ENCODE peak calls at places on chromosomes 7 and 10, in six cellular contexts. One of them, this sample, is unnamed.
A peak's percentile ranks its signal among the peaks of the same experiment; 100 is the strongest.

GRCh38 chr10:128087884-128088695 is 38.1 kb downstream of the MKI67 start:
- DNase-seq in MG63: no peak
- DNase-seq in small intestine: peak; percentile 27
- DNase-seq in cardiac fibroblast: no peak
- DNase-seq in HFF-Myc: no peak
- DNase-seq in esophagus squamous epithelium: no peak
- DNase-seq in this sample: peak; percentile 29

GRCh38 chr7:121002-121401 is 71.4 kb upstream of the FAM20C start:
- DNase-seq in cardiac fibroblast: no peak
- DNase-seq in HFF-Myc: no peak
- DNase-seq in MG63: no peak
- DNase-seq in esophagus squamous epithelium: no peak
- DNase-seq in small intestine: no peak
- DNase-seq in this sample: no peak

GRCh38 chr7:100632951-100633717 is 8.2 kb downstream of the TFR2 start:
- DNase-seq in cardiac fibroblast: peak; percentile 27
- DNase-seq in HFF-Myc: no peak
- DNase-seq in esophagus squamous epithelium: no peak
- DNase-seq in small intestine: peak; percentile 40
- DNase-seq in MG63: peak; percentile 26
- DNase-seq in this sample: peak; percentile 14

GRCh38 chr7:69782917-69783684 is 184.8 kb downstream of the AUTS2 start:
- DNase-seq in cardiac fibroblast: peak; percentile 90
- DNase-seq in esophagus squamous epithelium: no peak
- DNase-seq in MG63: peak; percentile 79
- DNase-seq in HFF-Myc: no peak
- DNase-seq in small intestine: no peak
- DNase-seq in this sample: no peak

GRCh38 chr7:32948202-32948601 is 9.0 kb upstream of the FKBP9 start:
- DNase-seq in cardiac fibroblast: no peak
- DNase-seq in HFF-Myc: no peak
- DNase-seq in esophagus squamous epithelium: no peak
- DNase-seq in small intestine: no peak
- DNase-seq in MG63: no peak
- DNase-seq in this sample: no peak

GRCh38 chr7:70042533-70042932 is 444.3 kb downstream of the AUTS2 start:
- DNase-seq in small intestine: peak; percentile 29
- DNase-seq in esophagus squamous epithelium: no peak
- DNase-seq in HFF-Myc: no peak
- DNase-seq in MG63: no peak
- DNase-seq in cardiac fibroblast: peak; percentile 31
- DNase-seq in this sample: no peak

GRCh38 chr10:99520040-99520803 is 12.5 kb upstream of the NKX2-3 start:
- DNase-seq in small intestine: no peak
- DNase-seq in MG63: no peak
- DNase-seq in cardiac fibroblast: no peak
- DNase-seq in HFF-Myc: no peak
- DNase-seq in esophagus squamous epithelium: no peak
- DNase-seq in this sample: no peak

GRCh38 chr7:108406474-108406873 is 49.8 kb downstream of the NRCAM start:
- DNase-seq in HFF-Myc: no peak
- DNase-seq in MG63: peak; percentile 14
- DNase-seq in esophagus squamous epithelium: no peak
- DNase-seq in cardiac fibroblast: peak; percentile 86
- DNase-seq in small intestine: no peak
- DNase-seq in this sample: no peak

GRCh38 chr7:150340024-150340749 is 1.2 kb downstream of the RARRES2 start:
- DNase-seq in cardiac fibroblast: peak; percentile 77
- DNase-seq in MG63: no peak
- DNase-seq in esophagus squamous epithelium: no peak
- DNase-seq in small intestine: peak; percentile 29
- DNase-seq in HFF-Myc: no peak
- DNase-seq in this sample: no peak

GRCh38 chr10:29435809-29436501 is 147.1 kb downstream of the LYZL1 start:
- DNase-seq in small intestine: no peak
- DNase-seq in MG63: no peak
- DNase-seq in cardiac fibroblast: peak; percentile 23
- DNase-seq in esophagus squamous epithelium: no peak
- DNase-seq in HFF-Myc: no peak
- DNase-seq in this sample: no peak

GRCh38 chr10:9878429-9878828 is 1139.2 kb upstream of the CELF2 start:
- DNase-seq in small intestine: no peak
- DNase-seq in cardiac fibroblast: no peak
- DNase-seq in HFF-Myc: no peak
- DNase-seq in MG63: no peak
- DNase-seq in esophagus squamous epithelium: no peak
- DNase-seq in this sample: no peak

GRCh38 chr10:89237849-89238248 is 13.7 kb downstream of the LIPA start:
- DNase-seq in HFF-Myc: no peak
- DNase-seq in cardiac fibroblast: no peak
- DNase-seq in esophagus squamous epithelium: no peak
- DNase-seq in MG63: no peak
- DNase-seq in small intestine: no peak
- DNase-seq in this sample: no peak

GRCh38 chr10:97774811-97775294 is 3.1 kb upstream of the SFRP5 start:
- DNase-seq in cardiac fibroblast: no peak
- DNase-seq in esophagus squamous epithelium: no peak
- DNase-seq in MG63: no peak
- DNase-seq in HFF-Myc: no peak
- DNase-seq in small intestine: peak; percentile 69
- DNase-seq in this sample: no peak

GRCh38 chr7:134779741-134780065 is 269 bp downstream of the CALD1 start:
- DNase-seq in MG63: no peak
- DNase-seq in cardiac fibroblast: no peak
- DNase-seq in HFF-Myc: no peak
- DNase-seq in small intestine: peak; percentile 5
- DNase-seq in esophagus squamous epithelium: no peak
- DNase-seq in this sample: no peak

GRCh38 chr7:134781171-134781570 is 1.7 kb downstream of the CALD1 start:
- DNase-seq in esophagus squamous epithelium: no peak
- DNase-seq in MG63: no peak
- DNase-seq in HFF-Myc: no peak
- DNase-seq in small intestine: no peak
- DNase-seq in cardiac fibroblast: no peak
- DNase-seq in this sample: no peak

GRCh38 chr7:134778941-134779740 is at the start of gene CALD1:
- DNase-seq in cardiac fibroblast: peak; percentile 98
- DNase-seq in esophagus squamous epithelium: no peak
- DNase-seq in small intestine: peak; percentile 20
- DNase-seq in HFF-Myc: peak; percentile 97
- DNase-seq in MG63: peak; percentile 96
- DNase-seq in this sample: peak; percentile 96

GRCh38 chr7:134782121-134782623 is 2.7 kb downstream of the CALD1 start:
- DNase-seq in small intestine: no peak
- DNase-seq in esophagus squamous epithelium: no peak
- DNase-seq in HFF-Myc: no peak
- DNase-seq in cardiac fibroblast: peak; percentile 62
- DNase-seq in MG63: no peak
- DNase-seq in this sample: no peak

GRCh38 chr7:134780166-134780853 is 876 bp downstream of the CALD1 start:
- DNase-seq in esophagus squamous epithelium: no peak
- DNase-seq in cardiac fibroblast: peak; percentile 58
- DNase-seq in MG63: no peak
- DNase-seq in HFF-Myc: no peak
- DNase-seq in small intestine: no peak
- DNase-seq in this sample: no peak
- H3K4me3 ChIP-seq in esophagus squamous epithelium: peak overlapping the region; percentile 54
- H3K4me3 ChIP-seq in cardiac fibroblast: peak overlapping the region; percentile 53
- H3K4me3 ChIP-seq in MG63: peak overlapping the region; percentile 65
- H3K4me3 ChIP-seq in HFF-Myc: peak overlapping the region; percentile 66
- H3K4me3 ChIP-seq in small intestine: peak overlapping the region; percentile 19
- H3K4me3 ChIP-seq in this sample: peak overlapping the region; percentile 70

DNA sequence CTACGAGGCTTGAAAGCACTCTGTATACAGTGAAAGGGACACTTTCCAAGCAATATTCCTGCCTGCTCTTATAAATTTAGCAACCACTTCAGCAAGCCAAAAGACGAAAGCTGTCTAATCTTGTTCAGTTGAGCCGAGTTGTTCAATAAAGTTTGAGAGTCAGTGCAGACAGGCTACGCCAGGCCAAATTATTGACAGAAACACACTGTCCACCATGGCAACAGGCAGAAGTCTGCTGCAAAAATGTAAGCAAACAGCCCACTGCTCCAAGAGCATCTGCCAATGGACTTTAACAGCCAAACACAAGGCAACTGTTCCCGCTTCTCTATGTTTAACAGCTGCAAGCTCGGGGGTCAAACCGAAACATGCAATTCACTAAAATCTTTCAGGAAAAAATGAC is 85.7 kb downstream of the GLI3 start:
- DNase-seq in HFF-Myc: no peak
- DNase-seq in small intestine: no peak
- DNase-seq in cardiac fibroblast: peak; percentile 50
- DNase-seq in esophagus squamous epithelium: no peak
- DNase-seq in MG63: peak; percentile 22
- DNase-seq in this sample: no peak
- H3K4me3 ChIP-seq in HFF-Myc: no peak overlapping the region
- H3K4me3 ChIP-seq in small intestine: no peak overlapping the region
- H3K4me3 ChIP-seq in cardiac fibroblast: no peak overlapping the region
- H3K4me3 ChIP-seq in esophagus squamous epithelium: no peak overlapping the region
- H3K4me3 ChIP-seq in MG63: no peak overlapping the region
- H3K4me3 ChIP-seq in this sample: no peak overlapping the region

GRCh38 chr7:134645478-134645877 is 1.2 kb upstream of the BPGM start:
- DNase-seq in MG63: no peak
- DNase-seq in esophagus squamous epithelium: no peak
- DNase-seq in cardiac fibroblast: no peak
- DNase-seq in HFF-Myc: no peak
- DNase-seq in small intestine: peak; percentile 48
- DNase-seq in this sample: no peak
- H3K4me3 ChIP-seq in MG63: peak overlapping the region; percentile 84
- H3K4me3 ChIP-seq in esophagus squamous epithelium: peak overlapping the region; percentile 69
- H3K4me3 ChIP-seq in cardiac fibroblast: peak overlapping the region; percentile 55
- H3K4me3 ChIP-seq in HFF-Myc: peak overlapping the region; percentile 91
- H3K4me3 ChIP-seq in small intestine: no peak overlapping the region
- H3K4me3 ChIP-seq in this sample: peak overlapping the region; percentile 95

GRCh38 chr10:18203526-18203925 is 63.3 kb downstream of the CACNB2 start:
- DNase-seq in HFF-Myc: no peak
- DNase-seq in MG63: no peak
- DNase-seq in small intestine: no peak
- DNase-seq in esophagus squamous epithelium: no peak
- DNase-seq in cardiac fibroblast: no peak
- DNase-seq in this sample: no peak
- H3K4me3 ChIP-seq in HFF-Myc: no peak overlapping the region
- H3K4me3 ChIP-seq in MG63: no peak overlapping the region
- H3K4me3 ChIP-seq in small intestine: no peak overlapping the region
- H3K4me3 ChIP-seq in esophagus squamous epithelium: no peak overlapping the region
- H3K4me3 ChIP-seq in cardiac fibroblast: no peak overlapping the region
- H3K4me3 ChIP-seq in this sample: no peak overlapping the region

GRCh38 chr7:19117870-19118608 is 603 bp upstream of the TWIST1 start:
- DNase-seq in HFF-Myc: no peak
- DNase-seq in small intestine: no peak
- DNase-seq in esophagus squamous epithelium: no peak
- DNase-seq in cardiac fibroblast: peak; percentile 39
- DNase-seq in MG63: no peak
- DNase-seq in this sample: peak; percentile 31

GRCh38 chr7:19113855-19114590 is 3.4 kb downstream of the TWIST1 start:
- DNase-seq in small intestine: no peak
- DNase-seq in cardiac fibroblast: no peak
- DNase-seq in esophagus squamous epithelium: no peak
- DNase-seq in MG63: no peak
- DNase-seq in HFF-Myc: no peak
- DNase-seq in this sample: peak; percentile 51

GRCh38 chr7:19114591-19114855 is 2.9 kb downstream of the TWIST1 start:
- DNase-seq in MG63: no peak
- DNase-seq in small intestine: no peak
- DNase-seq in esophagus squamous epithelium: no peak
- DNase-seq in cardiac fibroblast: peak; percentile 44
- DNase-seq in HFF-Myc: no peak
- DNase-seq in this sample: peak; percentile 31

GRCh38 chr7:19117081-19117869 is at the start of gene TWIST1:
- DNase-seq in esophagus squamous epithelium: no peak
- DNase-seq in cardiac fibroblast: peak; percentile 98
- DNase-seq in small intestine: no peak
- DNase-seq in HFF-Myc: peak; percentile 94
- DNase-seq in MG63: peak; percentile 57
- DNase-seq in this sample: peak; percentile 77

GRCh38 chr7:19116121-19117080 is 1.0 kb downstream of the TWIST1 start:
- DNase-seq in esophagus squamous epithelium: no peak
- DNase-seq in MG63: peak; percentile 56
- DNase-seq in small intestine: no peak
- DNase-seq in HFF-Myc: no peak
- DNase-seq in cardiac fibroblast: peak; percentile 68
- DNase-seq in this sample: peak; percentile 37
- H3K4me3 ChIP-seq in esophagus squamous epithelium: peak overlapping the region; percentile 61
- H3K4me3 ChIP-seq in MG63: peak overlapping the region; percentile 61
- H3K4me3 ChIP-seq in small intestine: peak overlapping the region; percentile 10
- H3K4me3 ChIP-seq in HFF-Myc: peak overlapping the region; percentile 94
- H3K4me3 ChIP-seq in cardiac fibroblast: peak overlapping the region; percentile 86
- H3K4me3 ChIP-seq in this sample: peak overlapping the region; percentile 99

DNA sequence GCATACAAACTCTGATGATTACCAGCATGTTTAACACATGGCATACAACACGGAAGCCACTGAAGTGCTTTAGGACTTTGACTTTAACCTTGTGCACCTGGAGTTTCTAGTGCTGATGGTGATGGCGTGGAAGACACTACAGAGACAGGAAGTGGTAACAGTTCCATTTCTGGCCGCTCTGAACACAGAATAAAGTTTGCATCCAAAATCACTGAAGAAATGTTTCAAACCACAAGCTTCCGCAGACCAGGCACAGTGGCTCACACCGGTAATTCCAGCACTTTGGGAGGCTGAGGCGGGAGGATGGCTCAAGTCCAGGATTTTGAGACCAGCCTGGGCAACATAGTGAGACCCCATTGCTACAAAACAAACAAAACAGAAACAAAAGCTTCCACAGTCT is 40.3 kb upstream of the TNPO3 start:
- DNase-seq in small intestine: peak; percentile 59
- DNase-seq in esophagus squamous epithelium: no peak
- DNase-seq in cardiac fibroblast: no peak
- DNase-seq in MG63: no peak
- DNase-seq in HFF-Myc: no peak
- DNase-seq in this sample: no peak
- H3K4me3 ChIP-seq in small intestine: no peak overlapping the region
- H3K4me3 ChIP-seq in esophagus squamous epithelium: no peak overlapping the region
- H3K4me3 ChIP-seq in cardiac fibroblast: no peak overlapping the region
- H3K4me3 ChIP-seq in MG63: no peak overlapping the region
- H3K4me3 ChIP-seq in HFF-Myc: no peak overlapping the region
- H3K4me3 ChIP-seq in this sample: no peak overlapping the region

DNA sequence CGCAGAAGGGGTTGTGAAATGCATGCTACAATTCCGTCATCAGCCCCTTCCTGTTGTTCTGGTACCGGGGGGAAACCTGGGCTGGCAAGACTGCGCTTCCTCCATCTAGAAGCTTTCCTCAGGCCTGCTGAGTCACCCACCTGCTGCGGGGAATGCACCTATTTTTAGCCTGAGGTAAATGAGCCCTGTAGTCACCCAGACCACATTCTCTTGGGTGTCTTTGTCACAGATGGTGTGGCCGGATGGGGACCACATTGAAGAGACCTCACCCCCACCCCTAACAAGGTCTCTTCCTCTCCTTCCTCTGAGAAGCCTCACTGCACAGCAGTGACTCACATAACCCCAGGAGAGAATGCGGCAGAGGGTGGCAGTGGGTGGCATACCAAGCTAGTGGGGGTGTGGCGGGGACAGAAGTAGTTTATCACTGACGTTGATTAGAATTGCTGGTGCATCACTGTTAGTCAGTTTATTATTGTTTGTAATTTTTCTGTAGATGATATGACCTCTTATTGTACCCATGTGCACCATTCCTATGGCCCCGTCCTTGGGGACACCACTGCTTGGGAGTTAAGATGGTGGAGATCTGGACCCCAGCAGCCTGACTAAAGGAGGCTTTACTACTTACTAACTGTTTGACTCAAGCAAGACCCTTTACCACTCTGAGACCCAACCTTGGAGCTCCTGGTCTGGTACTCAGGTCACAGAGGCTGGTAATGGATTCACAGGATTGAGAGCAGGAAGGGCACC is 83.0 kb upstream of the DUSP5 start:
- DNase-seq in esophagus squamous epithelium: peak; percentile 66
- DNase-seq in MG63: no peak
- DNase-seq in HFF-Myc: no peak
- DNase-seq in cardiac fibroblast: peak; percentile 47
- DNase-seq in small intestine: peak; percentile 68
- DNase-seq in this sample: peak; percentile 96
- H3K4me3 ChIP-seq in esophagus squamous epithelium: no peak overlapping the region
- H3K4me3 ChIP-seq in MG63: no peak overlapping the region
- H3K4me3 ChIP-seq in HFF-Myc: no peak overlapping the region
- H3K4me3 ChIP-seq in cardiac fibroblast: no peak overlapping the region
- H3K4me3 ChIP-seq in small intestine: no peak overlapping the region
- H3K4me3 ChIP-seq in this sample: no peak overlapping the region

This sample was measured in PC-3.